ENCODE peak calls at places on chromosome 16, in eight cellular contexts. L, I, M, Q, S, T, Z and K are unnamed samples.

GRCh38 chr16:56866955-56867830 is 2.2 kb downstream of the SLC12A3 start:
- DNase-seq in M (no peak), Q (peak), S (peak), L (peak), T (peak), Z (peak), I (no peak), K (peak)

GRCh38 chr16:57534881-57535658 is 1.3 kb downstream of the CCDC102A start:
- DNase-seq in Q (no peak), S (no peak), L (peak), Z (no peak), T (peak), I (peak), M (no peak), K (no peak)

GRCh38 chr16:85369741-85370528 is 243.2 kb upstream of the GSE1 start:
- DNase-seq in L (peak), M (no peak), I (peak), Q (no peak), T (peak), S (peak), Z (peak), K (peak)

GRCh38 chr16:82456683-82457082 is 170.1 kb upstream of the CDH13 start:
- DNase-seq in T (peak), Q (peak), M (no peak), I (peak), S (peak), L (peak), Z (peak), K (peak)

GRCh38 chr16:50269061-50269705 is 2.8 kb downstream of the ADCY7 start:
- DNase-seq in Z (no peak), Q (no peak), S (no peak), M (no peak), L (no peak), T (peak), I (no peak), K (no peak)

GRCh38 chr16:24773771-24774427 is 44.4 kb downstream of the TNRC6A start:
- DNase-seq in Z (no peak), Q (no peak), I (no peak), L (no peak), T (no peak), M (no peak), S (no peak), K (no peak)

GRCh38 chr16:80084614-80085013 is 456.2 kb upstream of the DYNLRB2 start:
- DNase-seq in L (peak), Q (peak), I (no peak), S (peak), Z (peak), T (peak), M (no peak), K (peak)

GRCh38 chr16:75222271-75222783 is 3.5 kb downstream of the CTRB1 start:
- DNase-seq in L (no peak), I (no peak), Z (no peak), T (peak), S (no peak), Q (no peak), M (no peak), K (no peak)

GRCh38 chr16:81447383-81448101 is 2.9 kb downstream of the CMIP start:
- DNase-seq in I (no peak), Q (no peak), Z (no peak), S (no peak), T (peak), L (peak), M (no peak), K (no peak)

GRCh38 chr16:86044881-86045600 is 146.1 kb downstream of the IRF8 start:
- DNase-seq in M (no peak), S (no peak), Z (no peak), I (no peak), L (peak), Q (no peak), T (no peak), K (peak)

GRCh38 chr16:77574867-77575619 is 140.2 kb upstream of the ADAMTS18 start:
- DNase-seq in Z (no peak), I (no peak), L (no peak), S (no peak), Q (no peak), M (no peak), T (no peak), K (no peak)

GRCh38 chr16:2009302-2009711 is 314 bp downstream of the ZNF598 start:
- DNase-seq in S (no peak), Z (no peak), M (no peak), L (no peak), T (no peak), Q (no peak), I (no peak), K (peak)

GRCh38 chr16:57695378-57696054 is 910 bp downstream of the DRC7 start:
- DNase-seq in T (no peak), I (no peak), M (no peak), Q (no peak), S (no peak), Z (no peak), L (no peak), K (no peak)

GRCh38 chr16:53541326-53541725 is 38.3 kb upstream of the AKTIP start:
- DNase-seq in I (no peak), Z (peak), S (no peak), T (no peak), M (no peak), L (no peak), Q (peak), K (no peak)

GRCh38 chr16:31008154-31008950 is 2.1 kb downstream of the STX1B start:
- DNase-seq in T (peak), L (no peak), S (no peak), M (no peak), Z (peak), I (no peak), Q (peak), K (no peak)

GRCh38 chr16:67542464-67542863 is 13.8 kb downstream of the RIPOR1 start:
- DNase-seq in I (no peak), M (no peak), Z (peak), Q (peak), T (peak), S (peak), L (peak), K (peak)

GRCh38 chr16:30853758-30854157 is 40.1 kb downstream of the BCL7C start:
- DNase-seq in T (no peak), S (no peak), M (no peak), Q (no peak), I (no peak), L (no peak), Z (peak), K (no peak)

GRCh38 chr16:21167360-21167759 is 8.9 kb downstream of the LDAF1 start:
- DNase-seq in L (no peak), T (no peak), S (peak), I (no peak), Q (peak), M (peak), Z (peak), K (no peak)

GRCh38 chr16:52068447-52069074 is 478.4 kb downstream of the TOX3 start:
- DNase-seq in M (no peak), T (peak), Q (peak), L (peak), Z (peak), S (peak), I (no peak), K (peak)

GRCh38 chr16:660132-660458 is 7.8 kb upstream of the RHOT2 start:
- DNase-seq in T (peak), I (no peak), Q (no peak), L (no peak), Z (no peak), S (no peak), M (no peak), K (no peak)
- H3K4me3 ChIP-seq in T (no peak), I (peak), Q (no peak), L (peak), Z (no peak), S (no peak), M (no peak), K (peak)

DNA sequence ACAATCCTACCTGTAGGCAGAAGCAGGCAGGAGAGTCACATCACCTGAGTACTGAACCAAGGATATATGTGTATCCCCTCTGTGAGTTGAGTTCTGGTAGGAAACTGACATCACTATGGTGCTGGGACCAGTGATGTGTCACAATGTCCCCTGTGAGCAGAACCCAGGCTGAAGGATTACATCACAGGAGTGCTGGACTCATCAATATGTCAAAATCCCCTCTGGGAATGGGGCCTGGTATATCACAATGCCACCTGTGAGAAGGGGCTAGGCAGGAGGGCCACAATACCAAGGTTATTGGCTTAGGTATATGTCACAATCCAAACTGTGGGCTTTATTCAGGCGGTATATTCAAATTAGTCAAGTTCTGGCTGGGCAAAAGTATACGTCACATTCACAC is 2098.3 kb downstream of the TP53TG3F start:
- DNase-seq in I (no peak), T (no peak), Q (no peak), L (no peak), S (no peak), Z (no peak), M (no peak), K (no peak)
- H3K4me3 ChIP-seq in I (no peak), T (no peak), Q (no peak), L (no peak), S (no peak), Z (no peak), M (no peak), K (no peak)

GRCh38 chr16:9053006-9053601 is 38.3 kb upstream of the HAPSTR1 start:
- DNase-seq in Q (peak), T (peak), I (no peak), Z (peak), L (peak), M (no peak), S (peak), K (no peak)
- H3K4me3 ChIP-seq in Q (no peak), T (peak), I (no peak), Z (no peak), L (no peak), M (no peak), S (peak), K (no peak)

GRCh38 chr16:62036807-62037135 is 533 bp upstream of the CDH8 start:
- DNase-seq in T (peak), I (no peak), Q (no peak), Z (no peak), M (no peak), L (no peak), S (no peak), K (no peak)
- H3K4me3 ChIP-seq in T (peak), I (peak), Q (no peak), Z (no peak), M (peak), L (no peak), S (no peak), K (no peak)

DNA sequence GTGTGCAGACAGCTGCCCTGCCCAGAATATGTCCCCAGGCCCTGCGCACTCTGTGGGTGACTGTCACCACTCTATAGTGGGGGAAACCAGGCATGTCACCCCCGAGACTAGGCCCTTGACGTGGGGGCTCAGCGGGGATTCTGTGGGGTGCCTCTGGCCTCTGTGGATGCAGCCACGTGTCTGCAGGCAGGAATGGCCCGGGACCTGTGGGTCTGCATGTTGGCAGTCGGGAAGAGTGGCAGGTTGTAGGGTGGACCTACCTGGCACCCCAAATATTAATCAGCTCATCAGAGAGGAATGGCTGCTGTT is 954 bp downstream of the IL32 start:
- DNase-seq in T (no peak), L (no peak), M (no peak), S (no peak), I (no peak), Q (no peak), Z (no peak), K (no peak)
- H3K4me3 ChIP-seq in T (no peak), L (peak), M (no peak), S (peak), I (no peak), Q (no peak), Z (peak), K (no peak)

GRCh38 chr16:83926726-83927397 is 26.2 kb upstream of the OSGIN1 start:
- DNase-seq in M (no peak), L (peak), Q (peak), S (peak), T (peak), I (peak), Z (peak), K (peak)

GRCh38 chr16:83924686-83925085 is 25.8 kb downstream of the MLYCD start:
- DNase-seq in Z (no peak), L (no peak), I (no peak), M (no peak), S (no peak), T (no peak), Q (no peak), K (no peak)

GRCh38 chr16:83928341-83929055 is 24.5 kb upstream of the OSGIN1 start:
- DNase-seq in M (peak), T (no peak), L (no peak), S (no peak), I (no peak), Z (peak), Q (peak), K (no peak)

GRCh38 chr16:83925095-83925905 is 26.4 kb downstream of the MLYCD start:
- DNase-seq in T (no peak), S (no peak), L (no peak), Q (no peak), I (no peak), M (no peak), Z (no peak), K (no peak)

GRCh38 chr16:83925957-83926725 is 26.9 kb upstream of the OSGIN1 start:
- DNase-seq in T (peak), M (no peak), L (no peak), S (no peak), I (no peak), Q (no peak), Z (no peak), K (no peak)
- H3K4me3 ChIP-seq in T (no peak), M (no peak), L (no peak), S (peak), I (no peak), Q (no peak), Z (no peak), K (no peak)

DNA sequence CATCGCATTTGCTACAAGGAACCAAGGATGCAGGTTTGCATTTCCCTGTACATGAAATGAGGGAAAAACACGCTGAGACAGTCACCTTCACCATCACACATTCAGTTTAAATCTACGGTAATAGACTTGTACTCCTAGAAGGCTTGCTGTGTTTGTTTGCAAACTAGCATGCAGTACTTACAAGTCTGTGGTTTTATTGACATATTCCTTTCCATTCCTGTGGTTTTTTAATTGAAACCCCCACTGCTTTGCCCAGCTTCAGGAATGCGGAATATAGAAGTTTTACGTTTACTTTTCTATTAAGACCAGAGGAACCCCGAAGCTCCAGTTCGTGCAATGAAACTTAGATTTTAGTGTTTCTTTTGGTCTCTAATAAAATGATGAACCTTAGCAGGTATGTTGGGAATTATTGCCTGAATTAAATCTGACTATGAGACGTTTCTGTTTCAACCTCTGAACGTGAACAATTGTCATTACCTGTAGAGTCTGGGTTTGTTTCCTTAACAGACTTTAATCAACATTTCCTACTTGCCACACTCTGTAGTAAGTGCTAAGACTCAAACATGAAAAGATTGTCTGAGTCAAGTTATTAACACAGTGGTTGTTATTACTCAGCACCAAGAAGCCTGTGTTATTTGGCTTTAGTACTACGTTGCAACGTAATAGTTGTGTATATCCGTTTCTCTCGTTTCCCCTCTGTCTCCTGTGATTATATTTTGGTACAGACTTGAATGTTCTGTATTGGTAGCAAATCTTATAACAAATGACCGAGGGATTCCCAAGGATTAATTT is 793.3 kb upstream of the GOT2 start:
- DNase-seq in S (peak), I (no peak), L (no peak), M (peak), Q (peak), Z (peak), T (no peak), K (no peak)
- H3K4me3 ChIP-seq in S (no peak), I (no peak), L (no peak), M (no peak), Q (no peak), Z (no peak), T (no peak), K (no peak)

DNA sequence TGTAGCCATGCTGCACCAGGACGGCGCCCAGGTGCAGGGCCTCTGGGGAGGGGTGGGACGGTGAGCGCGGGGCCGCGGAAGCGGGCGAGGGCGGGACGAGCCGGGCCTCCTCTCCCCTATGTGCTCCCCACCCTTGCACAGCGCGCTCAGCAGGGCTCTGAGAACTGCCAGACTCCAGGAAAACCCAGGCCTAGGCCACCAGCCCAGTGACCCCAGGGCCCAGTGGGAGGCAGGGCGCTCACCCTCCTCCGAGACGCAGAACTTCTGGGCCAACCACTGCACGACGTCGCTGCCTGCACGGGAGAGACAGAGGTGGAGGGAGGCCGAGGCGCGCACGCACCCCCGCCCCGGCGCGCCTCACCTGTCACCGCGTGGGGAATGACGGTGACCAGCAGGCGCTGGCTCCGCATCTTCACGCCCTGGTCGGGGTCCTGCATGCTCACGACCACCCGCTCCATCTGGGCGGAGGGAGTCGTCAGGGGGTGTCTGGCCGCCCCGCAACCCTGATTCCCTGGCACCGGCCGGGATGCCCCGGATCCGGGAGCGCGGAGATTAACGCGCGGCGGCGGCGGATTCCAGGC is 613 bp downstream of the RGS11 start:
- DNase-seq in I (no peak), M (no peak), Z (no peak), L (no peak), T (peak), Q (no peak), S (no peak), K (no peak)
- H3K4me3 ChIP-seq in I (peak), M (peak), Z (peak), L (peak), T (peak), Q (peak), S (no peak), K (no peak)